ENCODE peak calls at places on chromosomes 13 and 19, in nine cellular contexts. W, F, P, R, B, N, I, Z and L are unnamed samples. For H3K36me3, the result is how much of the 10 kb centered on the place peaks cover.

GRCh38 chr19:40266111-40266510 is 19.0 kb downstream of the AKT2 start:
- DNase-seq in W (peak), F (no peak), P (no peak), R (peak), B (no peak), N (no peak), I (no peak), Z (no peak), L (no peak)

GRCh38 chr19:38838208-38838985 is 6.8 kb upstream of the ECH1 start:
- DNase-seq in W (no peak), F (no peak), P (no peak), R (no peak), B (no peak), N (no peak), I (no peak), Z (no peak), L (no peak)

GRCh38 chr13:67438465-67438864 is 208.3 kb upstream of the PCDH9 start:
- DNase-seq in W (no peak), F (no peak), P (no peak), R (no peak), B (no peak), N (no peak), I (no peak), Z (no peak), L (no peak)

GRCh38 chr13:27500806-27501534 is 50.6 kb upstream of the MTIF3 start:
- DNase-seq in W (no peak), F (no peak), P (no peak), R (no peak), B (no peak), N (no peak), I (no peak), Z (no peak), L (no peak)

GRCh38 chr13:99442273-99442895 is 58.9 kb upstream of the TM9SF2 start:
- DNase-seq in W (no peak), F (no peak), P (no peak), R (peak), B (no peak), N (no peak), I (no peak), Z (no peak), L (no peak)

GRCh38 chr19:18086590-18087138 is at the start of gene IL12RB1:
- DNase-seq in W (no peak), F (no peak), P (peak), R (no peak), B (no peak), N (no peak), I (no peak), Z (no peak), L (no peak)

GRCh38 chr13:88908896-88909535 is 1237.8 kb downstream of the SLITRK5 start:
- DNase-seq in W (no peak), F (no peak), P (no peak), R (peak), B (no peak), N (no peak), I (no peak), Z (no peak), L (no peak)

GRCh38 chr13:113297370-113297871 is 382 bp downstream of the LAMP1 start:
- DNase-seq in W (no peak), F (peak), P (no peak), R (no peak), B (no peak), N (peak), I (no peak), Z (peak), L (peak)

GRCh38 chr19:42284641-42285341 is 15.7 kb downstream of the CIC start:
- DNase-seq in W (no peak), F (peak), P (no peak), R (no peak), B (no peak), N (peak), I (peak), Z (peak), L (peak)

GRCh38 chr13:40470665-40471064 is 195.8 kb downstream of the FOXO1 start:
- DNase-seq in W (no peak), F (no peak), P (no peak), R (no peak), B (peak), N (no peak), I (no peak), Z (peak), L (no peak)

GRCh38 chr19:13160557-13160956 is 10.3 kb downstream of the IER2 start:
- DNase-seq in W (no peak), F (no peak), P (no peak), R (no peak), B (no peak), N (no peak), I (peak), Z (no peak), L (no peak)

GRCh38 chr13:46043647-46044046 is 8.9 kb downstream of the ZC3H13 start:
- DNase-seq in W (no peak), F (no peak), P (no peak), R (no peak), B (no peak), N (no peak), I (no peak), Z (no peak), L (no peak)

GRCh38 chr13:21528616-21529015 is 69.5 kb upstream of the ZDHHC20 start:
- DNase-seq in W (no peak), F (no peak), P (no peak), R (no peak), B (no peak), N (no peak), I (no peak), Z (no peak), L (no peak)

GRCh38 chr19:40365613-40366401 is 17.3 kb downstream of the PLD3 start:
- DNase-seq in W (peak), F (no peak), P (no peak), R (peak), B (peak), N (peak), I (peak), Z (peak), L (peak)

GRCh38 chr19:17303167-17303939 is at the start of gene ABHD8:
- DNase-seq in W (peak), F (peak), P (peak), R (peak), B (peak), N (peak), I (peak), Z (peak), L (peak)

GRCh38 chr13:59677966-59678814 is 485.5 kb downstream of the DIAPH3 start:
- DNase-seq in W (no peak), F (no peak), P (no peak), R (no peak), B (no peak), N (no peak), I (peak), Z (no peak), L (no peak)

GRCh38 chr13:28657784-28658538 is 969 bp upstream of the POMP start:
- DNase-seq in W (no peak), F (no peak), P (peak), R (no peak), B (no peak), N (no peak), I (no peak), Z (no peak), L (no peak)

GRCh38 chr19:5292453-5292842 is 48.2 kb downstream of the PTPRS start:
- DNase-seq in W (no peak), F (no peak), P (no peak), R (peak), B (no peak), N (peak), I (no peak), Z (no peak), L (no peak)

GRCh38 chr13:26706381-26706780 is 54.2 kb downstream of the GPR12 start:
- DNase-seq in W (no peak), F (no peak), P (no peak), R (no peak), B (no peak), N (no peak), I (no peak), Z (no peak), L (no peak)

GRCh38 chr19:29492761-29493160 is 33.0 kb upstream of the VSTM2B start:
- DNase-seq in W (no peak), F (no peak), P (no peak), R (no peak), B (no peak), N (peak), I (no peak), Z (no peak), L (no peak)

GRCh38 chr19:2477732-2478191 is 1.8 kb downstream of the GADD45B start:
- DNase-seq in W (peak), F (no peak), P (no peak), R (peak), B (no peak), N (peak), I (no peak), Z (peak), L (peak)

GRCh38 chr13:28527629-28528028 is 32.7 kb upstream of the FLT1 start:
- DNase-seq in W (no peak), F (no peak), P (no peak), R (no peak), B (no peak), N (no peak), I (no peak), Z (no peak), L (peak)

GRCh38 chr19:12611361-12611699 is 610 bp downstream of the ZNF791 start:
- DNase-seq in W (peak), F (peak), P (no peak), R (peak), B (peak), N (peak), I (peak), Z (peak), L (peak)

GRCh38 chr19:49059056-49059455 is 1.5 kb upstream of the CGB7 start:
- DNase-seq in W (no peak), F (no peak), P (no peak), R (no peak), B (no peak), N (no peak), I (no peak), Z (no peak), L (no peak)

GRCh38 chr19:44984005-44984404 is 17.3 kb upstream of the RELB start:
- DNase-seq in W (no peak), F (no peak), P (no peak), R (no peak), B (no peak), N (no peak), I (no peak), Z (no peak), L (no peak)

GRCh38 chr13:51923983-51924539 is 62.3 kb downstream of the CCDC70 start:
- DNase-seq in W (no peak), F (no peak), P (no peak), R (no peak), B (no peak), N (no peak), I (no peak), Z (no peak), L (no peak)

GRCh38 chr19:55216461-55217198 is 7.3 kb upstream of the PTPRH start:
- DNase-seq in W (peak), F (peak), P (no peak), R (peak), B (peak), N (peak), I (peak), Z (peak), L (peak)
- TF ChIP-seq POLR2A in W (no peak), F (no peak), P (no peak), R (no peak), B (peak), N (no peak), I (peak), Z (no peak), L (peak)

GRCh38 chr19:35739275-35740107 is 2.8 kb downstream of the IGFLR1 start:
- DNase-seq in W (no peak), F (no peak), P (no peak), R (no peak), B (no peak), N (no peak), I (no peak), Z (no peak), L (no peak)

GRCh38 chr19:35740108-35740422 is 2.2 kb downstream of the IGFLR1 start:
- DNase-seq in W (no peak), F (no peak), P (no peak), R (no peak), B (no peak), N (no peak), I (no peak), Z (no peak), L (no peak)

GRCh38 chr19:35741216-35741541 is 1.1 kb downstream of the IGFLR1 start:
- DNase-seq in W (no peak), F (no peak), P (no peak), R (no peak), B (no peak), N (no peak), I (no peak), Z (no peak), L (no peak)

GRCh38 chr19:35742121-35742724 is at the start of gene IGFLR1:
- DNase-seq in W (no peak), F (no peak), P (peak), R (no peak), B (no peak), N (no peak), I (no peak), Z (no peak), L (no peak)

DNA sequence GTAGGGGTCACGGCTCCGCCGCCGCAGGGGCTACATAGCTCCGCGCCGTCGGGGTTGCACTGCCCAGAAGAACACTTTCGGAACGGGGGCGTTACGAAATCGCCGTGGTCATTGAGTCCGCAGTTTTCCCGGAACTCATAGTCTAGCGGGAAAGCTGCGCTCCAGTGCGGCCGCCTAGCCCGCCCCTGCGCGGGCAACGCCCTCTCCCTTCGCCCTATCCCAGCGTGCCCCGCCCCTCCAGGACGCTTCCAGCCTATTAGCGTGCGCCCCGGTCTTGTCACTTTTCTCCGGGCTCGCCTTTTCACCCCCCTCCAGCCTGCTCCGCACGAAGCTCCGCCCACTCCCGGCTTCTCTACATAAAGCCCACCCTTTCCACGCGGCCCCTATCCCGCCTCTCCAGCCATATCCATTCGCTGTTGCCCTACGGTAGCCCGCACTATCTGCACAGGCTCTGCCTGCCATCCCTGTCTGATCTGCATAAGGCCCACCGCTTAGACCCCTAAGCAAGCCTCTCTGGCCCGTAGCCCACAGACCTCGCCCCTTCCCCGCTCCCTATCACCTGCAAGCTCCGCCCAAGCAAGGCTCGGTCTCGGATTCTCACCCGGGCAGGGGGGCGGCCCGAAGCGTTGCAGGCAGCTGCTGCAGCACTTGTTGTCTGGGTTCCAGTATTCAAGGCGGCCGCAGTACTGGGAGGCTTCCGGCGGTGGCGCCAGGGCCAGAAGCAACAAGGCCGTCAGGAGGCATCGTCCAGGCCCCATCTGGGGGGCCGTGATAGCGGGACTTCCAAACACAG is 1.6 kb downstream of the IGFLR1 start:
- DNase-seq in W (peak), F (peak), P (peak), R (peak), B (peak), N (peak), I (peak), Z (peak), L (peak)
- TF ChIP-seq CTCF in W (no peak), F (no peak), P (peak), R (no peak), B (peak), N (no peak), I (no peak), Z (no peak), L (no peak)

GRCh38 chr19:19465436-19466070 is 49.8 kb downstream of the TSSK6 start:
- DNase-seq in W (peak), F (no peak), P (no peak), R (no peak), B (no peak), N (no peak), I (no peak), Z (no peak), L (no peak)
- H3K36me3 ChIP-seq in W (under half), F (under half), P (under half), R (under half), B (under half), N (under half), I (under half), Z (under half), L (under half)

GRCh38 chr19:7522072-7522922 is at the start of gene MCOLN1:
- DNase-seq in W (peak), F (peak), P (peak), R (peak), B (peak), N (peak), I (peak), Z (peak), L (peak)
- TF ChIP-seq POLR2A in W (no peak), F (no peak), P (peak), R (peak), B (peak), N (no peak), I (peak), Z (no peak), L (peak)

DNA sequence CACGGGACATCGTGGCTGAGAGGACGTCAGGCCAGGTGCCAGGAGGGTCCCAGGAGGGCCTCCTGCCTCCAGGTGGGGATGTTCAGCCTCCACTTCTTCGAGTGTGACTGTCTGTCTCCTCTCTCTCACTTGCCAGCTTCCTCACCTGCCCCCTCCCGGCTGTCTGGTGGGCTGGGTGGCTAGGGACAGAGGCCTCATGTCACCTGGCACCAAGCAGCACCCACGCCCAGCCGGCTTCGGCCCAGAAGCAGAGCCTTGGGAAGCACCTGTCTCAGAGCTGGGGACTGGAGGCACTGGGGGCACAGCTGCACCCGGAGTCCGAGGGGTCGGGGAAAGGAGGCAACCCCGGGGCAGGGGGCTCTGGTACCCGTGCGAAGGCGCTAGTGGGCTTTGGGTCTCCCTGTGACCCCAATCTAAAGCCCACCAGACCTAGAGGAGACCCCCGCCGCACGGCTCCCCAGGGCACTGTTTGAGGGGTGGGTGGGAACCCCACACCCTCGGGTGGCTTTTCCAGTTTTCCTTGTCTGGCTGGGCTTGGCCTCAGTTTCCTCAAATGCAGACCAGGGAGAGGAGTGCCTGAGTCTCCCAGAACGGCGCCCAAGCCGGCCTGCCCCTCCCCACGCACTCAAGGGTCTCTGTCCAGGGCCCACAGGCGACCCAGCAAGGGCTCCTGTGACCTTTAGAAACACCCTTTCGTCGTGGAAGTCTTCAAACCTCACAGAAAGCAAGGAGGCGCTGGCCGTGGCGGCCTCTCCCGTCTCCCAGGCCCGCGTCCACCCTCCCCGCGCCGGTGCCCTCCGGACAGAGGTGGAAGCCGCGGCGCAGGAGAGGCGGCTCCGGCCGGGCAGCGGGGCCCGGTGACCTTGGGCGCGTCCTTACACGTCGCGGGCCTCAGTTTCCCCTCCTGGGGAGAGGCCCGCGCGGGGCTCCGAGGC is 656 bp upstream of the HCN2 start:
- DNase-seq in W (peak), F (no peak), P (no peak), R (no peak), B (no peak), N (no peak), I (no peak), Z (no peak), L (no peak)
- TF ChIP-seq CTCF in W (no peak), F (no peak), P (no peak), R (no peak), B (no peak), N (no peak), I (no peak), Z (no peak), L (no peak)

DNA sequence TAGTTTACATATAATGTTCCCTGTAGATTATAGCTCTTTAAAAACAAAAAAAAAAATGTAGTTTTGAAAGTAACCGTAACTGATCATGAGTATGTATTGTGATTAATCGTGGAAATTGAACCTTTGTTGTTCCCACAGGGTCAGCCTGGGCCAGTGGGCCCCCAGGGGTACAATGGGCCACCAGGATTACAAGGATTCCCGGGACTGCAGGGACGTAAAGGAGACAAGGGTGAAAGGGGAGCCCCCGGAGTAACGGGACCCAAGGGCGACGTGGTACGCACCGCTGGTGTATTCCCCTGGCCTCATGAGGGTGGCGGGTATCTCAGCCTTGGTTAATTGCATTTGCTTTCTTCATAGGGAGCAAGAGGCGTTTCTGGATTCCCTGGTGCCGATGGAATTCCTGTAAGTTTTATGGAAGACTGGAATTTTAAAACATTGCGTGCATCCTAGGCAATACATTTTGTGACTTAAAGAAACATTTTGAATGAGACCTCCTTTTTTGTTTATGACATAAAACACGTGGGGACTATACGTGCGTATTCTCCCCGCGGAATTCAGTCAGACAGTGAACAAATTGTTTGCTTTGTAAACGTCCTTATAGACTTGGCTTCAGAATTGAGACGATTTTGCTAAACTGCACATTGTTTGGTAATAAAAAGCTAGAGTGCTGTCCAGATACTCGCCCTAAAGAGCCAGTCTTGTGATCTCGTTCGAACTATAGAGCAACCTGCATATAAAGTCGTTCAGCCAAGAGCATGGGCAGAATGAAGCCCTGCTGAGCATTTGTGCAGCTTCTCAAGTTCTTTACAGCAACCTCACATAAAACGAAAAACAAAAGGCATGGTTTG is 117.7 kb downstream of the COL4A2 start:
- DNase-seq in W (no peak), F (no peak), P (no peak), R (no peak), B (no peak), N (no peak), I (no peak), Z (no peak), L (no peak)
- H3K36me3 ChIP-seq in W (under half), F (under half), P (under half), R (under half), B (under half), N (under half), I (under half), Z (under half), L (under half)

GRCh38 chr19:15108145-15108844 is 1.1 kb downstream of the SYDE1 start:
- DNase-seq in W (no peak), F (no peak), P (no peak), R (no peak), B (no peak), N (no peak), I (no peak), Z (no peak), L (no peak)

GRCh38 chr19:15105044-15105443 is 2.2 kb upstream of the SYDE1 start:
- DNase-seq in W (no peak), F (no peak), P (no peak), R (no peak), B (no peak), N (no peak), I (no peak), Z (no peak), L (no peak)

GRCh38 chr19:15109768-15110417 is 2.7 kb downstream of the SYDE1 start:
- DNase-seq in W (no peak), F (no peak), P (no peak), R (no peak), B (no peak), N (no peak), I (no peak), Z (no peak), L (no peak)

GRCh38 chr19:15108845-15109767 is 1.9 kb downstream of the SYDE1 start:
- DNase-seq in W (no peak), F (no peak), P (no peak), R (no peak), B (no peak), N (no peak), I (no peak), Z (no peak), L (no peak)

GRCh38 chr19:15107056-15108010 is at the start of gene SYDE1:
- DNase-seq in W (peak), F (no peak), P (no peak), R (no peak), B (no peak), N (peak), I (no peak), Z (peak), L (no peak)
- TF ChIP-seq POLR2A in W (peak), F (no peak), P (no peak), R (no peak), B (peak), N (no peak), I (peak), Z (no peak), L (peak)